ENCODE peak calls at places on chromosome 2, in four cellular contexts. M is fibroblast of lung, G is small intestine, W is heart left ventricle. C is an unnamed sample.

GRCh38 chr2:65055427-65056214 is 595 bp upstream of the CEP68 start:
- DNase-seq in M (no peak), G (no peak), W (no peak), C (peak; percentile 85)

GRCh38 chr2:105404736-105405135 is 5.9 kb upstream of the FHL2 start:
- DNase-seq in M (no peak), G (no peak), W (no peak), C (no peak)

GRCh38 chr2:38596229-38596628 is 6.5 kb downstream of the HNRNPLL start:
- DNase-seq in M (no peak), G (no peak), W (no peak), C (no peak)

GRCh38 chr2:180985771-180986395 is 5.5 kb downstream of the UBE2E3 start:
- DNase-seq in M (no peak), G (no peak), W (no peak), C (no peak)

GRCh38 chr2:138866797-138867196 is 86.6 kb upstream of the NXPH2 start:
- DNase-seq in M (no peak), G (no peak), W (no peak), C (no peak)

GRCh38 chr2:215843579-215843978 is 169.8 kb downstream of the MREG start:
- DNase-seq in M (peak; percentile 81), G (no peak), W (no peak), C (no peak)

GRCh38 chr2:215435261-215435808 is 533 bp downstream of the FN1 start:
- DNase-seq in M (no peak), G (no peak), W (no peak), C (no peak)

GRCh38 chr2:170530284-170530745 is 184.8 kb upstream of the SP5 start:
- DNase-seq in M (peak; percentile 84), G (peak; percentile 77), W (peak; percentile 80), C (peak; percentile 85)

GRCh38 chr2:102126660-102127059 is 15.9 kb upstream of the IL1R1 start:
- DNase-seq in M (no peak), G (no peak), W (no peak), C (no peak)

GRCh38 chr2:82819936-82820335 is 1639.1 kb downstream of the SUCLG1 start:
- DNase-seq in M (no peak), G (no peak), W (no peak), C (no peak)

GRCh38 chr2:67930156-67930555 is 132.6 kb downstream of the C1D start:
- DNase-seq in M (no peak), G (no peak), W (no peak), C (no peak)

GRCh38 chr2:24743914-24744313 is 49.3 kb downstream of the PTRHD1 start:
- DNase-seq in M (no peak), G (no peak), W (no peak), C (no peak)

GRCh38 chr2:176779917-176780316 is 432.7 kb upstream of the HNRNPA3 start:
- DNase-seq in M (no peak), G (no peak), W (no peak), C (no peak)

GRCh38 chr2:176784633-176785193 is 427.9 kb upstream of the HNRNPA3 start:
- DNase-seq in M (no peak), G (no peak), W (no peak), C (no peak)

GRCh38 chr2:176781570-176782217 is 430.9 kb upstream of the HNRNPA3 start:
- DNase-seq in M (no peak), G (peak; percentile 5), W (no peak), C (no peak)
- H3K9me3 ChIP-seq in M (no peaks in the 10 kb centered on the region), G (no peaks in the 10 kb centered on the region), W (no peaks in the 10 kb centered on the region), C (no peaks in the 10 kb centered on the region)

GRCh38 chr2:217852812-217853211 is 150.0 kb downstream of the TNS1 start:
- DNase-seq in M (no peak), G (no peak), W (no peak), C (no peak)
- H3K4me1 ChIP-seq in M (peaks cover 45% of the 10 kb centered on the region), G (no peaks in the 10 kb centered on the region), W (peaks cover 98% of the 10 kb centered on the region), C (no peaks in the 10 kb centered on the region)

DNA sequence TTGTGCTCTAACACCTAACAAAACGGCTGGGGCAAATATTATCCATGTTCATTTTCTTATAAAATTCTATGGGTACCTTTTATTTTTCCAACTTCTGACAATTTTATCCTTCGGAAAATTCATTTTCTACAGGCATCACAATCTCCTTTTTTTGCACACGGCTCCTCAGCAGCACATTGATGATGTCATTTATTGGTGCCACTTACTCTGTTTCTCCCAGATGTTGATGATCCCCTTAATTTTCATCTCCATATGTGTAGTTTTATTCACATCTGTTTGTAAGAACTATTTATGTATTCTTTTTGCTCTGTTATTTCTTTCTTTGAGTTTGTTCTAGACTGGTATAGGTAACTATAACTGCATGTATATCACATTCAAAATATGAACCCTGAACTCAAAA is 1660.8 kb upstream of the DDX18 start:
- DNase-seq in M (no peak), G (no peak), W (no peak), C (no peak)
- H3K9me3 ChIP-seq in M (no peaks in the 10 kb centered on the region), G (no peaks in the 10 kb centered on the region), W (peaks cover 28% of the 10 kb centered on the region), C (peaks cover 4% of the 10 kb centered on the region)

GRCh38 chr2:128317186-128317897 is 1.3 kb downstream of the HS6ST1 start:
- DNase-seq in M (no peak), G (no peak), W (peak; percentile 13), C (peak; percentile 77)

GRCh38 chr2:128315122-128315828 is 3.4 kb downstream of the HS6ST1 start:
- DNase-seq in M (no peak), G (no peak), W (peak; percentile 4), C (no peak)

GRCh38 chr2:128316777-128317185 is 1.9 kb downstream of the HS6ST1 start:
- DNase-seq in M (no peak), G (no peak), W (no peak), C (no peak)

GRCh38 chr2:128314348-128315121 is 4.1 kb downstream of the HS6ST1 start:
- DNase-seq in M (no peak), G (no peak), W (peak; percentile 6), C (peak; percentile 36)

DNA sequence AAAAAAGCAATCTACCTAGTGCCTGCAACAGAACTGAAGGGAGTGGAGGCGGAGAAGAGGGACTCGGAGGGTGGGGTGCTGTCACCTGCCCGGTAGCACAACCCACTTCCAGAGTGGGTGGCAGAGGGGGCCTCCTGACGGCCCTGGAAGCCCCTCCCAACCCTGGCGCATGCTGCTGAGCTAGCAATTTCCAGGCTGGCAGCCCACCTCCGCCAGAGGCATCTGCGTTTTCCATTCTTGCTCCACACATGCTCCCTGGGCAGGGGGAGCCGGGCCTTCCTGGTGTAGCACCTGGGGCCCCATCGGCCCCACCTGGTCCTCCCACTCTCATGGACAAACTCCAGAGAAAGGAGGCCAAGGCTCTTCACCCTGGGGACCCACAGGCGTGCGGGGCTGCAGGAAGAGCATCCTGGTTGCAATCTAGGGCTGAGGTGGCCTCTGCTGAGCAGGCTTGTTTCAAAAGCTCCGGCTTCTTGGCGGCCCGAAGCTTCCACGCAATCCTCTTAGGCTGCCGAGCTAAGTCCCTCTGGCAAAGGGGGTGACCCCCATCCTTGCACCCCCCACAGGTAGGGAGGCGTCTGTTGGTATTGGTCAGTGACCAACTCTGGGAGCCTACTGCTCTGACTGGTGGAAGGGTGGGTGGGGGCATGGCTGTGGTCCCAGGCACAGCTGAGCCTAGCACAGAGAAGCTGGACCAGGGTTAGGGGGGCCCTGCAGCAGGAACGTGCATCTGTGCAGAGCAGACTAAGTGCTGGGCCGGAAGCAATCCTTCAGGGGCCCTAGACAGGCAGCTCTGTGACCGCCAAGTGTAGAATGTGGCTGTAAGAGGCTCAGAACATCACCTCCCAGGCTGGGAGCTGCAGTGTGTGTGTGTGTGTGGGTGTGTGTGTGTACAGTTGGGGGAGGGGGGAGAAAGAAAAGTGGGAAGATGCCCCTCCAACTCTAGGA is 2.6 kb downstream of the HS6ST1 start:
- DNase-seq in M (peak; percentile 81), G (no peak), W (peak; percentile 8), C (no peak)
- H3K4me1 ChIP-seq in M (peaks cover 7% of the 10 kb centered on the region), G (peaks cover 2% of the 10 kb centered on the region), W (peaks cover 44% of the 10 kb centered on the region), C (no peaks in the 10 kb centered on the region)

GRCh38 chr2:238669046-238669445 is 178.8 kb upstream of the TWIST2 start:
- DNase-seq in M (no peak), G (no peak), W (no peak), C (no peak)

GRCh38 chr2:238667008-238667407 is 180.9 kb upstream of the TWIST2 start:
- DNase-seq in M (no peak), G (no peak), W (no peak), C (no peak)

GRCh38 chr2:238666543-238666942 is 181.3 kb upstream of the TWIST2 start:
- DNase-seq in M (no peak), G (no peak), W (no peak), C (no peak)

GRCh38 chr2:238669581-238670340 is 178.1 kb upstream of the TWIST2 start:
- DNase-seq in M (no peak), G (no peak), W (no peak), C (no peak)

DNA sequence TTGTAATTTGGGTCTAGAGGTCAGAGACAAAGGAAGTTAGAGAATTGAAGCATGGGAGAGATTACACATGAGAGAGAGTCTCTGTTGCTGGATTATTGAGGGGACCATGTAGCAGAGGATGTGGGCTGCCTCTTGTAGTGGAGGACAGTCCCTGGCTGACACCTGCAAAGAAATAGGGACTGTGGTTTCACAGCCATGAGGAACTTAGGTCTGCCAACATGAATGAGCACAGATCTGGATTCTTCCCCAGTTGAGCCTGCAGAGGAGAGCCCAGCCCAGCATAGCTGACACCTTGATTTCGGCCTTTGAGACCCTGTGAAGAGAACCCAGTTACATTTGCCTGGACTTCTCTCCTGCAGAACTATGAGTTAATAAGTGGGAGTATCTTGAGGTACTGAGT is 179.5 kb upstream of the TWIST2 start:
- DNase-seq in M (no peak), G (no peak), W (no peak), C (no peak)
- H3K9me3 ChIP-seq in M (no peaks in the 10 kb centered on the region), G (no peaks in the 10 kb centered on the region), W (no peaks in the 10 kb centered on the region), C (peaks cover 1% of the 10 kb centered on the region)

GRCh38 chr2:240298803-240299709 is 136.4 kb upstream of the GPC1 start:
- DNase-seq in M (no peak), G (no peak), W (no peak), C (peak; percentile 55)

GRCh38 chr2:240297553-240298315 is 137.7 kb upstream of the GPC1 start:
- DNase-seq in M (no peak), G (no peak), W (no peak), C (no peak)

GRCh38 chr2:240299710-240300068 is 135.8 kb upstream of the GPC1 start:
- DNase-seq in M (no peak), G (no peak), W (no peak), C (peak; percentile 40)

GRCh38 chr2:240296611-240297552 is 138.6 kb upstream of the GPC1 start:
- DNase-seq in M (no peak), G (no peak), W (peak; percentile 46), C (no peak)

GRCh38 chr2:240298316-240298790 is 137.1 kb upstream of the GPC1 start:
- DNase-seq in M (no peak), G (no peak), W (no peak), C (no peak)
- H3K4me1 ChIP-seq in M (no peaks in the 10 kb centered on the region), G (no peaks in the 10 kb centered on the region), W (peaks cover 27% of the 10 kb centered on the region), C (no peaks in the 10 kb centered on the region)

GRCh38 chr2:47158576-47158975 is 3.5 kb upstream of the STPG4 start:
- DNase-seq in M (no peak), G (no peak), W (no peak), C (no peak)

GRCh38 chr2:47150175-47150574 is 4.9 kb downstream of the STPG4 start:
- DNase-seq in M (no peak), G (no peak), W (no peak), C (no peak)

GRCh38 chr2:47147011-47147410 is 8.1 kb downstream of the STPG4 start:
- DNase-seq in M (no peak), G (no peak), W (no peak), C (no peak)

GRCh38 chr2:47155091-47155876 is at the start of gene STPG4:
- DNase-seq in M (no peak), G (no peak), W (no peak), C (no peak)

DNA sequence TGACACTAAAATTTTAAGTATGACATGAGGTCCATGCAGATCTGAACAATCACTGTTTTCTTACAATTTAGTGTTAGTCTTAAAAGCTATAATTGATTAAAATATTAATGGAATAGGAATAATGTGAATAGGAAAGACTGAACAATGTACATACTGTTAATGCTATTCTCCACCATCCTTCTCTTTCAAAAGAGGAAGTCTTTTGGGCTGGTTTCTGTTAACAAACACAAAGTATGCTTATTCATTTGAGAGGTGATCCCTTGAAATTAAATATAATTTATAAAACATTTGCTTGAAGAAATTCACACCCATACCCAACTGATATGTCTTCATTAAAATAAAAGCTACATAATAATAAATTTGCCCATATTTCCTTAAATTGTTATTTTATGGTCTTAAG is 2.3 kb downstream of the STPG4 start:
- DNase-seq in M (no peak), G (no peak), W (no peak), C (no peak)
- H3K9me3 ChIP-seq in M (no peaks in the 10 kb centered on the region), G (no peaks in the 10 kb centered on the region), W (no peaks in the 10 kb centered on the region), C (no peaks in the 10 kb centered on the region)

C was measured in aorta.